ENCODE peak calls at places on chromosomes 5 and 9, in five cellular contexts. P, X, K, B and I are unnamed samples.

GRCh38 chr9:29208670-29209069 is 1635.4 kb upstream of the C9orf72 start:
- DNase-seq in P (no peak), X (no peak), K (no peak), B (no peak), I (no peak)

GRCh38 chr9:16809912-16810610 is 60.4 kb downstream of the BNC2 start:
- DNase-seq in P (no peak), X (no peak), K (no peak), B (no peak), I (no peak)

GRCh38 chr9:75601280-75601679 is 289.2 kb upstream of the PCSK5 start:
- DNase-seq in P (no peak), X (no peak), K (no peak), B (no peak), I (peak; percentile 0)

GRCh38 chr9:105064248-105065118 is 136.5 kb upstream of the ABCA1 start:
- DNase-seq in P (peak; percentile 95), X (no peak), K (peak; percentile 89), B (peak; percentile 92), I (peak; percentile 86)

GRCh38 chr5:143635146-143635752 is 176.7 kb upstream of the HMHB1 start:
- DNase-seq in P (peak; percentile 36), X (no peak), K (no peak), B (no peak), I (peak; percentile 46)

GRCh38 chr5:129904102-129904666 is at the start of gene CHSY3:
- DNase-seq in P (peak; percentile 96), X (peak; percentile 29), K (peak; percentile 89), B (peak; percentile 11), I (peak; percentile 70)

GRCh38 chr5:5473224-5473623 is 50.7 kb downstream of the ICE1 start:
- DNase-seq in P (no peak), X (no peak), K (no peak), B (no peak), I (no peak)

GRCh38 chr5:178785999-178786398 is 55.5 kb upstream of the ZNF354A start:
- DNase-seq in P (no peak), X (peak; percentile 16), K (no peak), B (no peak), I (no peak)

GRCh38 chr5:80958611-80959010 is 1.6 kb upstream of the RASGRF2 start:
- DNase-seq in P (no peak), X (no peak), K (no peak), B (no peak), I (no peak)

GRCh38 chr5:45101146-45101545 is 292.4 kb downstream of the MRPS30 start:
- DNase-seq in P (no peak), X (no peak), K (no peak), B (no peak), I (no peak)

GRCh38 chr5:34721359-34721758 is 65.2 kb downstream of the RAI14 start:
- DNase-seq in P (no peak), X (no peak), K (no peak), B (no peak), I (no peak)

GRCh38 chr5:16588434-16589214 is 28.2 kb downstream of the RETREG1 start:
- DNase-seq in P (no peak), X (no peak), K (no peak), B (no peak), I (peak; percentile 63)

GRCh38 chr5:98436672-98437071 is 336.8 kb upstream of the RGMB start:
- DNase-seq in P (no peak), X (no peak), K (no peak), B (no peak), I (no peak)

GRCh38 chr5:149265559-149265958 is 6.1 kb upstream of the AFAP1L1 start:
- DNase-seq in P (no peak), X (peak; percentile 21), K (no peak), B (no peak), I (no peak)

GRCh38 chr9:88531920-88532319 is 3.1 kb upstream of the NXNL2 start:
- DNase-seq in P (no peak), X (no peak), K (no peak), B (no peak), I (no peak)

GRCh38 chr5:42621662-42622061 is 135.0 kb upstream of the CCDC152 start:
- DNase-seq in P (no peak), X (no peak), K (no peak), B (no peak), I (no peak)

GRCh38 chr9:105258225-105258737 is 13.8 kb downstream of the SLC44A1 start:
- DNase-seq in P (no peak), X (no peak), K (no peak), B (no peak), I (no peak)

GRCh38 chr5:5270958-5271605 is 131.0 kb downstream of the ADAMTS16 start:
- DNase-seq in P (peak; percentile 88), X (no peak), K (peak; percentile 73), B (no peak), I (peak; percentile 42)

GRCh38 chr5:45795458-45795857 is 99.3 kb upstream of the HCN1 start:
- DNase-seq in P (no peak), X (no peak), K (no peak), B (no peak), I (no peak)

GRCh38 chr9:122378236-122378635 is 7.4 kb downstream of the PTGS1 start:
- DNase-seq in P (no peak), X (no peak), K (no peak), B (no peak), I (no peak)

GRCh38 chr9:33517373-33517772 is 6.7 kb upstream of the ANKRD18B start:
- DNase-seq in P (no peak), X (peak; percentile 20), K (no peak), B (no peak), I (no peak)

GRCh38 chr9:73037613-73038012 is 84.8 kb upstream of the ALDH1A1 start:
- DNase-seq in P (no peak), X (no peak), K (no peak), B (no peak), I (no peak)

GRCh38 chr5:176810687-176811501 is 535 bp downstream of the UNC5A start:
- DNase-seq in P (no peak), X (no peak), K (no peak), B (no peak), I (no peak)
- H3K4me3 ChIP-seq in P (peak overlapping the region; percentile 45), X (no peak overlapping the region), K (no peak overlapping the region), B (peak overlapping the region; percentile 17), I (peak overlapping the region; percentile 42)

GRCh38 chr5:14272548-14273205 is 129.5 kb downstream of the TRIO start:
- DNase-seq in P (no peak), X (no peak), K (no peak), B (no peak), I (no peak)

GRCh38 chr5:14269395-14269794 is 126.3 kb downstream of the TRIO start:
- DNase-seq in P (no peak), X (no peak), K (no peak), B (no peak), I (no peak)

GRCh38 chr5:14268738-14269137 is 125.6 kb downstream of the TRIO start:
- DNase-seq in P (peak; percentile 70), X (no peak), K (no peak), B (no peak), I (no peak)

GRCh38 chr5:14268236-14268701 is 125.1 kb downstream of the TRIO start:
- DNase-seq in P (no peak), X (peak; percentile 46), K (no peak), B (no peak), I (peak; percentile 29)

DNA sequence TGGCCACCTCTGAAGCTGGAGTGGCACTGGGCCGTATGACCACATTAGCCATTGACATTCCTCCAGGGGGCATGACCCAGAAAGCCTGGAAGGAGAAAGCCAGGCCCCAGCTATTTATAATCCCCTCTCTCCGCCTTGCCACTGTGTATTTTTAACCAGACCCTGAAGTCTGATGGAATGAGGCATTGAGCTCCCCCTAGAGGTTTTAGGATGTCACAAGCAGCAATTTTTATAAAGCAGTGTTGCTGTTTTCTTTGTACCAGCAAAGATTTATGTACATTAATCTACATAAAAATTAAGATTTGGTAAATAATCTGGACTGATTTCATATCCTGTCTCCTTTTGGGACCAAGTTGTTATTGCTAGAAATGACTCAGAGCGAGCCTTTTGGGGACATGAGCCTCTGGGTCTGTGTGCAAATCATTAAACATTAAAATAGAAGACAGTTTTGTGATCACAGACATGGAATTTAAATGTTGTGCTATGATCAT is 127.1 kb downstream of the TRIO start:
- DNase-seq in P (peak; percentile 66), X (peak; percentile 49), K (no peak), B (no peak), I (peak; percentile 73)
- H3K4me3 ChIP-seq in P (no peak overlapping the region), X (no peak overlapping the region), K (no peak overlapping the region), B (no peak overlapping the region), I (no peak overlapping the region)

GRCh38 chr5:113806823-113807222 is 293.3 kb downstream of the YTHDC2 start:
- DNase-seq in P (peak; percentile 55), X (no peak), K (no peak), B (no peak), I (no peak)
- H3K4me3 ChIP-seq in P (no peak overlapping the region), X (no peak overlapping the region), K (no peak overlapping the region), B (no peak overlapping the region), I (no peak overlapping the region)

GRCh38 chr5:52863715-52864114 is 76.0 kb downstream of the ITGA1 start:
- DNase-seq in P (no peak), X (no peak), K (no peak), B (no peak), I (no peak)
- H3K4me3 ChIP-seq in P (no peak overlapping the region), X (no peak overlapping the region), K (no peak overlapping the region), B (no peak overlapping the region), I (no peak overlapping the region)

GRCh38 chr5:112863549-112863948 is 2.5 kb downstream of the SRP19 start:
- DNase-seq in P (peak; percentile 56), X (no peak), K (no peak), B (no peak), I (no peak)
- H3K4me3 ChIP-seq in P (no peak overlapping the region), X (no peak overlapping the region), K (no peak overlapping the region), B (no peak overlapping the region), I (no peak overlapping the region)

GRCh38 chr9:92140754-92141143 is 25.5 kb upstream of the SPTLC1 start:
- DNase-seq in P (no peak), X (no peak), K (no peak), B (no peak), I (no peak)

GRCh38 chr9:92140074-92140753 is 25.0 kb upstream of the SPTLC1 start:
- DNase-seq in P (peak; percentile 89), X (peak; percentile 78), K (peak; percentile 88), B (no peak), I (peak; percentile 82)

GRCh38 chr9:92142329-92142728 is 27.1 kb upstream of the SPTLC1 start:
- DNase-seq in P (no peak), X (no peak), K (no peak), B (no peak), I (no peak)

GRCh38 chr9:92138157-92138959 is 23.1 kb upstream of the SPTLC1 start:
- DNase-seq in P (peak; percentile 89), X (peak; percentile 75), K (peak; percentile 83), B (no peak), I (peak; percentile 67)

GRCh38 chr9:92141144-92142129 is 26.2 kb upstream of the SPTLC1 start:
- DNase-seq in P (peak; percentile 75), X (peak; percentile 31), K (no peak), B (no peak), I (peak; percentile 39)
- H3K4me3 ChIP-seq in P (peak overlapping the region; percentile 50), X (no peak overlapping the region), K (peak overlapping the region; percentile 49), B (peak overlapping the region; percentile 86), I (peak overlapping the region; percentile 31)

DNA sequence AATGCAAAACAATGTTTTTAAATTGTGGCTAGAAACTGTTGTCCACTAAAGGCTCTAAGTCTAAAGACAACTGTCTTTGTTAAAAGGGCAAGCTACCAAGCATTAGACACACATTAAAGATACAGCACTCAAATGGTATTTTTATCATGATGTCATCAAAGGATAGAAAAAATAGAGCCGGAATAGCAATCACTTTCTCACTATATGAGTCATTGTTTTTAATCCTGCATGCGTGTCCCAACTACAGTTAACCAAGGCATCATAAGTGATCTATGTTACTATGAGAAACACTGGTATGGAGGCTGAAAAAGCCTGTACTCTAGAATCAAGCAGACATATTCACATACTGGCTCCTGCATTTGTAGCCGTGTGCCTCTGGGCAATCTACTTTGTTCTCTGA is 1.9 kb upstream of the PJA2 start:
- DNase-seq in P (no peak), X (peak; percentile 15), K (no peak), B (peak; percentile 71), I (no peak)
- H3K4me3 ChIP-seq in P (no peak overlapping the region), X (no peak overlapping the region), K (peak overlapping the region; percentile 72), B (no peak overlapping the region), I (no peak overlapping the region)